ENCODE peak calls at places on chromosomes 3 and 15, in eight cellular contexts. F is upper lobe of left lung, V is BJ, N is Peyer's patch, U is endodermal cell, Y is GM13977, A is progenitor cell of endocrine pancreas, O is activated B cell treated with CpG ODN at 0.5 μM for 24 hours. B is an unnamed sample.

GRCh38 chr3:23062982-23063381 is 140.1 kb upstream of the UBE2E2 start:
- DNase-seq in F (no peak), V (no peak), N (no peak), U (no peak), Y (no peak), A (no peak), O (no peak), B (no peak)

GRCh38 chr15:66149871-66150270 is 103.7 kb downstream of the MEGF11 start:
- DNase-seq in F (no peak), V (no peak), N (no peak), U (no peak), Y (no peak), A (no peak), O (no peak), B (no peak)

GRCh38 chr15:59885832-59886231 is 118.3 kb upstream of the FOXB1 start:
- DNase-seq in F (no peak), V (no peak), N (no peak), U (peak), Y (no peak), A (no peak), O (no peak), B (peak)

GRCh38 chr3:107798381-107798780 is 275.6 kb downstream of the BBX start:
- DNase-seq in F (no peak), V (no peak), N (no peak), U (no peak), Y (no peak), A (no peak), O (no peak), B (no peak)

GRCh38 chr3:66997560-66998074 is 490 bp upstream of the KBTBD8 start:
- DNase-seq in F (no peak), V (no peak), N (no peak), U (no peak), Y (no peak), A (no peak), O (no peak), B (no peak)

GRCh38 chr3:105466495-105467080 is 99.9 kb downstream of the ALCAM start:
- DNase-seq in F (no peak), V (no peak), N (no peak), U (no peak), Y (no peak), A (no peak), O (no peak), B (no peak)

GRCh38 chr3:144636833-144637232 is 665.2 kb downstream of the DIPK2A start:
- DNase-seq in F (no peak), V (no peak), N (no peak), U (peak), Y (no peak), A (no peak), O (no peak), B (peak)

GRCh38 chr3:120450261-120450913 is 405 bp downstream of the FSTL1 start:
- DNase-seq in F (no peak), V (no peak), N (no peak), U (peak), Y (peak), A (no peak), O (peak), B (peak)

GRCh38 chr3:16513141-16514020 is at the start of gene RFTN1:
- DNase-seq in F (peak), V (no peak), N (peak), U (peak), Y (peak), A (peak), O (peak), B (peak)

GRCh38 chr3:141237701-141238521 is 6.3 kb downstream of the PXYLP1 start:
- DNase-seq in F (peak), V (no peak), N (no peak), U (no peak), Y (no peak), A (no peak), O (no peak), B (no peak)

GRCh38 chr3:80331768-80332167 is 564.0 kb upstream of the ROBO1 start:
- DNase-seq in F (no peak), V (no peak), N (no peak), U (no peak), Y (no peak), A (no peak), O (no peak), B (no peak)

GRCh38 chr15:58867926-58868325 is 65.6 kb downstream of the SLTM start:
- DNase-seq in F (no peak), V (no peak), N (no peak), U (no peak), Y (no peak), A (no peak), O (no peak), B (no peak)

GRCh38 chr3:102078864-102079808 is 229.8 kb downstream of the NFKBIZ start:
- DNase-seq in F (peak), V (no peak), N (peak), U (peak), Y (no peak), A (no peak), O (no peak), B (no peak)

GRCh38 chr3:52248816-52249547 is 3.4 kb downstream of the PPM1M start:
- DNase-seq in F (no peak), V (no peak), N (no peak), U (no peak), Y (peak), A (no peak), O (no peak), B (no peak)

GRCh38 chr3:13762931-13763330 is 116.9 kb downstream of the WNT7A start:
- DNase-seq in F (no peak), V (no peak), N (no peak), U (peak), Y (no peak), A (no peak), O (no peak), B (no peak)
- TF ChIP-seq CTCF in F (no peak), V (no peak), N (no peak), U (peak), Y (no peak), A (no peak), O (no peak), B (no peak)

DNA sequence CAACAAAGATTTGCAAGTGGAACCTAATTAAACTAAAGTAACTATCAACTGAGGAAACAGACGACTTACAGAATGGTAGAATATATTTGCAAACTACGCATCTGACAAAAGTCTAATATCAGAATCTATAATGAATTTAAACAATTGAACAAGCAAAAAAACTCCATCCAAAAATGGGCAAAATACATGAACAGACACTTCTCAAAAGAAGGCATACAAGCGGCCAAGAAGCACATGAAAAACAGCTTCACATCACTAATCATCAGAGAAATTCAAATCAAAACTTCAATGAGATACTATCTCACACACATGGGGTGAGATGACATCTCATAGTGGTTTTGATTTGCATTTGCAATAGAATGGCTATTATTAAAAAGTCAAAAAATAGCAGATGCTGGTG is 128.6 kb downstream of the POLR2M start:
- DNase-seq in F (no peak), V (no peak), N (no peak), U (no peak), Y (no peak), A (no peak), O (no peak), B (no peak)
- TF ChIP-seq CTCF in F (no peak), V (no peak), N (no peak), U (no peak), Y (no peak), A (no peak), O (no peak), B (no peak)

DNA sequence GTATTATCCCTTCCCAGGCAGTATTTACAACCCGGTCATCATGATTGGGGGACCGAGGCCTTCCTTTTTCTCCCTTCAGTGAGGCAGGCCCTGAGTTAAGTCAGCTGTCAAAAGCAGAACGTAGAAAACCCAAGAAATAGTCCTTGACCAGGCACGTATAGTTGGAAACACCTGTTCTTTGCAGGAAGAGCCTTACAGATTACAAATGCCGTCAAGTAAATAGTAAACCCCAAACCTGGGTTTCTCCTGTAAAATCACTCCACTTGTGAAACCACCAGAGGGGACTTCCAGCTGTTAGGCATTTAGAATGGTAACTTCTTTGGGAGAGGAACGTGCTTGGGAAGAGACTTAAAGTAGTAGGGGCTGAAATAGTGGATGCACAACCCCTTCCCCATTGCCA is 1.0 kb upstream of the BTBD1 start:
- DNase-seq in F (no peak), V (no peak), N (no peak), U (no peak), Y (no peak), A (no peak), O (no peak), B (no peak)
- TF ChIP-seq CTCF in F (no peak), V (no peak), N (no peak), U (no peak), Y (no peak), A (no peak), O (no peak), B (no peak)

DNA sequence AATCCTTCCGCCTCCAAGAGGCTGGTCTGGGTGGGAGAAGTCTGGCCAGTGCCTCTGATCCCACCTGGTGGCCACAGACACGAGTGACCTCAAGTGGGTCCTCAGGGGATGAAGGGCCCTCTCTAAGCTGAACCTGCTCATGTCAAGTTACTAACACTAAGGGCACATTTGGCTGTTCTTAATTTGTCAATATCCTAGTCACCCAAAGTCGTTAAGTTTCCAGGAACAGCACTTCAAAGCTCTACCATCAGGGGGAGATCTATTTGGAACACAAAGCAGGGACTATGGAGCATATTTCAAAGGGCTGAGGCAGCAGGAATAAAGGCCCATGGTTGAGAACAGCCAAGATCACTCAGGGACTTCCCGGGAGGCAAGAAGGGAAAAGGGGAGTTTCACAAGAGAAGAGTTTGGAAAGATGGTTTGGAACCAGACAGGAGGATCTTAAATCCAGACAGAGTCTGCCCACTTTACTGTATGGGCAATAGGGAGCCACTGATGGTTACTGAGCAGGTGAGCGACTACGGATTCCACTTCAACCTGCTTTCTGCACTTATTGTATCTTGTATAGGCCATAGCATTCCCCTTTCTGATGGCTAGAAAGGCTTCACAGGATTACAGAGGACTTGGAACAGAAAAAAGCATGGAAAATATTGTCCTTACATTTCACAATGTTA is 13.7 kb downstream of the OXTR start:
- DNase-seq in F (peak), V (no peak), N (no peak), U (peak), Y (no peak), A (no peak), O (no peak), B (no peak)
- TF ChIP-seq CTCF in F (no peak), V (peak), N (no peak), U (peak), Y (peak), A (peak), O (no peak), B (peak)

DNA sequence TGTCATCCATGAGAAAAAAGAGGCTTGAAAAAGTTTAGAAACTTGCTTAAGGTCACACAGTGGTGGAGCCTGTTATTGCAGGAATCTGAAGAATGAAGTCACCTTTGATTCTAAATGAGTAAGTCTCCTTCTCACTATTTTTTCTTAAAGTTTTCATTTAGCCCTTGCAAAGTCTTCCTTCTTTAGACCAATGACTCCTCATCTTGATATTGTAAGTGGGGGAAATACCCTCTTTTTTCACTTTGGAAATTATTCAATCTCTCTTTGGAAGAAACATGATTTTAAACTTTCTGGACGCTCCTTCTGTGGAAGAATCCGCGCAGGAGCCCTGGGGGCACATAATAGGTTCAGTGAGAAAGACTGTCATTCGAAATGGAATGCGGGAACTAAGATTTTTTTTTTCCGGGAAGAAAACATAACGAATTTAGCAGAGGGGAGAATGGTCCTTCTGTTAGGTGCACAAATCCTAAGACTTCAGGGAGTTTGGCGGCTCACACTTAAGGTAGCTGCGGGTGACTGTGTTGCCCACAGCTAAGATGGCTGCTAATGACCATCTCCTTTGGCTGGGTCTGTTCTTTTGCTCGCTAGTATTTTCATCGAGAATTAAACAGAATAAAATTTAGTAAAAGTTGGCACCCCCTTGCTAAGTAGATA is 614 bp upstream of the SLMAP start:
- DNase-seq in F (peak), V (no peak), N (peak), U (no peak), Y (peak), A (peak), O (peak), B (no peak)
- TF ChIP-seq CTCF in F (peak), V (no peak), N (peak), U (peak), Y (no peak), A (peak), O (no peak), B (peak)

DNA sequence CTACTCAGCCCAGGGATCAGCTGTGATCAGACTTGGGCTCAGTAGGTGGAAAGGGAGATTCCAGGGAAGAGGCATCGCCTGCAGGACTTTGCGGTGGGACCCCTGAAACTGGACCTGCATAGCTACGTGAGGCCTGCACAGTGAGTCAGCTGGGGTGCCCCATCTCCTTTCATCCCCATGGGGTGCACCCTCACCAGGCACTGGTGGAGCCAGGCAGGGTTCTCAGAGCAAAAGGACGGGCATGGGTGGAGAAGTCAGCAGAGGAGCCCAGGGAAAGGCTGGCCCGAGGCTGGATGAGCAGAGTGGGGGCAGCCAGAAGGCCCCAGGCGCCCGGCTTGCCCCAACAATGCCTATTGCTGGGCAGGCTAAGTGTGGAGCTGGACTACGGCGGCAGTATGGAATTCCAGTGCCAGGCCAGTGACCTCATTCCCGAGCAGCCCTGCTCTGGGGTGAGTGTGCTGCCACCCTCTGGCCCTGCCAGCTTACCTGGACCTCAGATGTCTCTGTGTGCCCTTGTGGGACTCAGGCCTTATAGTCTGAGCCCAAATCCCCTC is 19.7 kb downstream of the ACAA1 start:
- DNase-seq in F (peak), V (no peak), N (no peak), U (no peak), Y (no peak), A (no peak), O (no peak), B (no peak)
- TF ChIP-seq CTCF in F (no peak), V (no peak), N (no peak), U (no peak), Y (no peak), A (no peak), O (no peak), B (no peak)